ENCODE peak calls at places on chromosomes 11 and 22, in nine cellular contexts. D is uterus, V is transverse colon, G is A549, T is esophagus muscularis mucosa, Y is right lobe of liver, Q is gastrocnemius medialis, L is IMR-90, H is spleen. W is an unnamed sample.

GRCh38 chr22:43833286-43834240 is 21.5 kb upstream of the EFCAB6 start:
- DNase-seq in H (peak), V (no peak), T (no peak), D (no peak), Q (no peak), L (no peak), Y (no peak), G (no peak), W (no peak)

GRCh38 chr11:123264431-123264780 is 69.4 kb upstream of the CLMP start:
- DNase-seq in G (no peak), T (no peak), H (no peak), Y (no peak), Q (no peak), L (no peak), V (no peak), D (no peak), W (no peak)

GRCh38 chr11:60625262-60625661 is 74.2 kb upstream of the MS4A8 start:
- DNase-seq in T (no peak), G (no peak), Y (no peak), D (no peak), L (peak), Q (no peak), H (no peak), V (no peak), W (no peak)

GRCh38 chr11:76669901-76670474 is 559 bp downstream of the LRRC32 start:
- DNase-seq in D (peak), H (peak), T (no peak), V (no peak), Y (peak), L (peak), Q (no peak), G (no peak), W (peak)

GRCh38 chr11:64353101-64353738 is 5.7 kb upstream of the RPS6KA4 start:
- DNase-seq in H (no peak), D (no peak), T (no peak), V (no peak), Y (peak), L (no peak), Q (no peak), G (no peak), W (no peak)

GRCh38 chr11:64754919-64755662 is 4.7 kb downstream of the PYGM start:
- DNase-seq in Y (peak), H (peak), T (no peak), D (no peak), Q (no peak), G (no peak), V (no peak), L (no peak), W (no peak)

GRCh38 chr11:32013603-32014002 is 77.3 kb upstream of the RCN1 start:
- DNase-seq in T (no peak), L (no peak), Q (no peak), H (no peak), G (no peak), Y (no peak), D (no peak), V (no peak), W (no peak)

GRCh38 chr11:102254047-102254446 is 63.2 kb upstream of the BIRC3 start:
- DNase-seq in D (no peak), T (no peak), L (no peak), V (no peak), Y (no peak), Q (no peak), H (no peak), G (peak), W (no peak)

GRCh38 chr11:69377029-69377952 is 83.3 kb downstream of the MYEOV start:
- DNase-seq in Y (no peak), V (no peak), D (no peak), L (no peak), G (no peak), Q (no peak), H (peak), T (no peak), W (no peak)

GRCh38 chr22:50583294-50583865 is 731 bp upstream of the CHKB start:
- DNase-seq in G (no peak), T (no peak), L (no peak), V (no peak), D (no peak), Y (no peak), H (peak), Q (no peak), W (no peak)

GRCh38 chr11:70142171-70142875 is 60.8 kb upstream of the FADD start:
- DNase-seq in H (no peak), D (no peak), G (peak), L (no peak), Y (no peak), V (no peak), T (no peak), Q (no peak), W (no peak)

GRCh38 chr11:117986981-117987495 is 844 bp downstream of the IL10RA start:
- DNase-seq in Q (no peak), D (no peak), H (peak), L (no peak), Y (no peak), G (no peak), V (peak), T (no peak), W (no peak)

GRCh38 chr11:129743029-129743846 is 72.4 kb upstream of the TMEM45B start:
- DNase-seq in Y (no peak), Q (no peak), D (no peak), T (no peak), G (no peak), V (no peak), H (peak), L (no peak), W (no peak)

GRCh38 chr11:79098096-79098495 is 342.7 kb downstream of the TENM4 start:
- DNase-seq in D (no peak), V (no peak), Y (no peak), H (no peak), L (no peak), Q (no peak), G (no peak), T (no peak), W (no peak)

GRCh38 chr11:56783448-56784041 is 35.0 kb upstream of the OR9G4 start:
- DNase-seq in D (no peak), T (no peak), Y (no peak), G (peak), V (no peak), H (no peak), Q (no peak), L (peak), W (no peak)

GRCh38 chr11:42049650-42050049 is 590.2 kb upstream of the LRRC4C start:
- DNase-seq in L (no peak), Q (no peak), D (no peak), T (no peak), H (no peak), Y (no peak), V (no peak), G (no peak), W (no peak)

GRCh38 chr11:130477646-130478203 is 29.3 kb downstream of the ADAMTS15 start:
- DNase-seq in T (no peak), Q (no peak), D (no peak), G (no peak), V (no peak), L (peak), H (no peak), Y (no peak), W (no peak)

GRCh38 chr11:73158356-73159051 is 16.4 kb upstream of the FCHSD2 start:
- DNase-seq in L (peak), G (no peak), Q (no peak), Y (no peak), D (no peak), V (no peak), H (peak), T (no peak), W (no peak)

GRCh38 chr22:48665286-48666010 is 1162.2 kb downstream of the BRD1 start:
- DNase-seq in Y (no peak), H (no peak), V (no peak), L (no peak), D (no peak), T (no peak), G (no peak), Q (no peak), W (peak)

GRCh38 chr11:46330887-46331652 is 16.2 kb upstream of the DGKZ start:
- DNase-seq in Y (no peak), G (no peak), V (no peak), Q (no peak), D (no peak), L (no peak), T (no peak), H (no peak), W (no peak)

GRCh38 chr11:65213322-65214211 is 31.8 kb downstream of the CAPN1 start:
- DNase-seq in D (no peak), H (peak), Q (no peak), T (no peak), L (peak), Y (no peak), V (no peak), G (no peak), W (no peak)

GRCh38 chr11:76674517-76675400 is 4.2 kb upstream of the LRRC32 start:
- DNase-seq in L (no peak), G (no peak), V (no peak), T (no peak), H (no peak), Y (no peak), D (no peak), Q (no peak), W (no peak)

GRCh38 chr11:75980031-75980430 is 165.0 kb downstream of the UVRAG start:
- DNase-seq in Q (no peak), Y (no peak), G (no peak), L (no peak), D (no peak), T (no peak), H (no peak), V (no peak), W (no peak)

GRCh38 chr11:47004595-47005033 is 68.1 kb downstream of the CSTPP1 start:
- DNase-seq in T (peak), L (peak), V (peak), Y (peak), D (peak), H (no peak), G (no peak), Q (peak), W (peak)

GRCh38 chr11:130675456-130675855 is 227.0 kb downstream of the ADAMTS15 start:
- DNase-seq in L (peak), D (peak), Q (peak), V (peak), G (no peak), Y (no peak), T (no peak), H (no peak), W (peak)

DNA sequence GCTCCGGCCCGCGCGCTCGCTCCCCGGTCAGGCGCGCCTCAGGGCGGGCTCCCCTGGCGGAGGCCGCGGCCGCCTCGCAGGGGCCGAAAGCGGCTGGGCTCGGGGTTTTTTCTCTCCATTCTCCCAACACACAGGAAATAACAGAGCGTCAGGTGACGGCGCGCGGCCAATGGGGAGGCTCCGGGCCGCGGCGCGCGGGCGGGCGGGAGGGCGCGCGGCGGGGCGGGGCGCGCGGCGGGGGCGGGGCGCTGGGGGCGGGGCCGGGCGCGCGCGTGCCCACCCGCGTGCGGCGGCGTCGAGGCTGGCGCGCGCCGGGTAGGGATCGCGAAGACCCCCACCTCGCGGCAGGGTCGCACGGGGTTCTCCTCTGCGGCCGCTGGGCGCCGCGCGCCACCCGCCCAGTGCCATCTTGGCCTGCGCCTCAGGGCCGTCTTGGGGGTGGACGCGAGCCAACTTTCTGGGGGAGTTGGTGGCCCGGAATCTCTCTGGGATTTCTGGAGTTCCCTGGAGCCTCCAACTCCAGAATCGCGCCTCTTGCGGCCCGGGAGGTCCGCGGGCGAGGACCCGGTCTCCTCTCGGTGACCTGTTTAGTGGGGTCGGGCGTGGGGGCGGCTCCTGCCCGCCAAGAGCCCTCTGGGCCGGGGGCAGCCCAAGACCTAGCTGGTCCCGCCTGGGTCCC is at the start of gene TCF20:
- DNase-seq in Q (peak), G (peak), L (peak), V (peak), T (no peak), H (peak), D (peak), Y (peak), W (peak)
- TF ChIP-seq POLR2A in Q (no peak), G (peak), L (no peak), V (no peak), T (no peak), H (no peak), D (no peak), Y (no peak), W (no peak)

GRCh38 chr22:20979940-20980453 is 2.1 kb upstream of the LZTR1 start:
- DNase-seq in L (no peak), Y (no peak), Q (no peak), G (no peak), T (no peak), D (no peak), V (no peak), H (no peak), W (no peak)
- H3K27ac ChIP-seq in L (no peak), Y (no peak), Q (no peak), G (no peak), T (peak), D (no peak), V (peak), H (no peak), W (no peak)

GRCh38 chr22:25085930-25086901 is 113.4 kb upstream of the CRYBB3 start:
- DNase-seq in D (peak), V (no peak), Q (no peak), Y (no peak), G (no peak), H (no peak), T (no peak), L (no peak), W (peak)
- TF ChIP-seq POLR2A in D (no peak), V (no peak), Q (no peak), Y (no peak), G (no peak), H (no peak), T (no peak), L (no peak), W (no peak)

DNA sequence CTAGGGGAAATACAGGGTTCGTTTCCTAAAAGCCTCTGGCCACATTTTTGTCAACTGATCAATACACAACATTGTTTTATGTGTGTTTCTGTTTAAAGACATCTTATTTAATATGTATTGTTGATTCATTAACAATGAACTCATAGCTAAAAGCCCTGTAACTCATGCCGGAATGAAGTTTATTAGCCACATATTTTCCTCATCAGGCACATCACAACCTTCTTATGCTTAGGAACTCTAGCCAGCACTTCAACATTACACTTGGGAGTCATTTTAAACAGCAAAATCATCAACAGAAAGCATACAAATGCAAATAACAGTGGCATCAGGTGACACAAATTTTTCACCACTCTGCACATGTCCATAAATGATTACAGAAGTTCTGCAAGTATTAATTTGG is 15.1 kb upstream of the BLID start:
- DNase-seq in D (no peak), Y (no peak), G (no peak), V (no peak), H (no peak), T (no peak), L (no peak), Q (no peak), W (no peak)
- H3K27ac ChIP-seq in D (no peak), Y (no peak), G (no peak), V (no peak), H (no peak), T (no peak), L (no peak), Q (no peak), W (no peak)

DNA sequence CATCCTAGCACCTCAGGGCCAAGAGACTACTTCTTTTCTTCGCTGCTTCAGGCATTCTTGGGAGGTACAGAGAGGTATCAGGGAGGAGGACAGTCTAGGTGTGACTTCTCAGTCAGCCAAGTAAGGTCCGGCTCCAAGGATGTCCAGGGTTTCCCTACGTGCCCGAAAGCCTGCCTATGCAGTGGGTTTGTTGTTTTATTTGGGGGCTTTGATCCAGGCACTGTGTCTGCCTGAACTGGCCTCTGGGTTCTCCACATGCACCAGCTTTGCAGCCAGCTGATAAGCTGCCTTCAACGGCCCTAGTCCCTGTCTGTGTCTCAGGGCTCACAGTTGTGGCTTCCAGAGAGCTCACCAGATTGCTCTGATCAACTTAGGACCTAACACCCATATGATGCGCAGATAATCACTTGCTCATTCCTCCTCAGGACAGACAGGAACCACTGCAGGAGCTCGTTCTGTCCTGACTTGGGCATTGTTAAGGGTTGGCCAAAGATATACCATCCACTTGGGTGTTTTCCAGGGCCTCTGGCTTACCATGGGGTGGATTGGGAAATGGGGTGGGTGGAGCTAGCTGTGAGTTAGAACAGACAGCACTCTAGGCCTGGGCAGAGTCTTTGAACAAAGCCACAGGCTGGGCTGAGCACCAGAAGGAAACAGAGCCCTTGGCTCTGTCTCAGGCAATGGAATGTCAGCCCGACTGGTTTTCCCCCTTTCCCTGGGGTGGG is 45.5 kb upstream of the CRYBB3 start:
- DNase-seq in Q (peak), D (peak), G (no peak), V (peak), L (no peak), T (no peak), H (no peak), Y (peak), W (peak)
- TF ChIP-seq POLR2A in Q (peak), D (no peak), G (no peak), V (no peak), L (no peak), T (no peak), H (no peak), Y (no peak), W (no peak)

GRCh38 chr22:20588843-20589581 is 81.6 kb downstream of the MED15 start:
- DNase-seq in V (no peak), Y (no peak), T (no peak), Q (no peak), D (no peak), G (no peak), H (no peak), L (no peak), W (no peak)
- H3K27ac ChIP-seq in V (no peak), Y (no peak), T (no peak), Q (no peak), D (no peak), G (no peak), H (no peak), L (no peak), W (no peak)

DNA sequence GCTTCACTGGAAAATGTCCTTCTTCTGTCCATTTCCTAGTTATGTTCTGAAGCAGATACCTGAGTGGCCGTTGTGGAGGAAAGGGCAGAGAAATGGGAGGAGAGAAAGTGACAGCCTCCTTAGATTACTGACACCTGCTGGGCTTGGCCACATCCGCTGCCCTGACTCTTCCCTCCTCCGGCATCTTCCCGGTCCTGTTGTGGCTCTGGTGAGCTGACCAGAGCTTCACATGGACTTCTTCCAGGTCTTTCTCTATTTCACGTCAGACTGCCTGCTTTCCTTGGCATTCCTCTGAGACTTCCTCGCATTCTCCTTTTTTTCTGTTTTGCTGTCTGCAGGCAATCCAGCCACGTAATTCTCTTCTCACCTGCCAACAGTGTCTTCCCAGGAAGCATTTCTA is 138.7 kb upstream of the E2F8 start:
- DNase-seq in Q (no peak), D (no peak), L (peak), T (no peak), H (no peak), V (no peak), Y (no peak), G (no peak), W (no peak)
- TF ChIP-seq POLR2A in Q (no peak), D (no peak), L (no peak), T (no peak), H (no peak), V (no peak), Y (no peak), G (no peak), W (no peak)

GRCh38 chr22:25210831-25211230 is 8.6 kb upstream of the CRYBB2 start:
- DNase-seq in G (no peak), T (no peak), D (no peak), V (no peak), Y (no peak), H (no peak), Q (no peak), L (no peak), W (no peak)

GRCh38 chr22:25208743-25209505 is 9.3 kb downstream of the CRYBB3 start:
- DNase-seq in Q (no peak), H (no peak), D (no peak), L (no peak), T (no peak), Y (no peak), G (no peak), V (no peak), W (no peak)

GRCh38 chr22:25213221-25213620 is 6.2 kb upstream of the CRYBB2 start:
- DNase-seq in T (no peak), D (no peak), H (no peak), G (no peak), Y (no peak), L (no peak), Q (no peak), V (no peak), W (no peak)

GRCh38 chr22:25216230-25216629 is 3.2 kb upstream of the CRYBB2 start:
- DNase-seq in V (no peak), D (no peak), Q (no peak), Y (no peak), L (no peak), H (no peak), G (no peak), T (no peak), W (no peak)

DNA sequence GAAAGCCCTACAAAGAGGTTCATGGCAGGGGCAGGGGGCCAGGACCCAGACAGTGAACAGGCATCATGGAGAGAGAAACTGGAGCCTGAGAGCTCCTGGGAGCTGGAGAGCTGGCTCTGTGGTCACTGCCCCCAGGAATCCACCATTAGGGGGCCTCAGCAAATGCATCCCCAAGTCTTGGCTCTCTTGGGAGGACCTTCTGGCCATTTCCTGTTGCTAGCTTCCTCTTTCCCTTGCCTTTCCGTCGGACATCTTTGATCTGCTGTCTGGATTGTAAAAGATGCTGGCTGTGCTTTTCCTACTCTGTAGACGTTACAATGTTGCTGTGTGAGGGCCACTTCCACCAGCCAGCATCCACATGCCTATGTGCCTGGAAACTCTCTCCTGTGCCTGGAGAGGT is 7.1 kb upstream of the CRYBB2 start:
- DNase-seq in Q (no peak), H (no peak), G (no peak), D (no peak), L (no peak), T (no peak), V (no peak), Y (no peak), W (no peak)
- H3K27ac ChIP-seq in Q (no peak), H (no peak), G (no peak), D (no peak), L (no peak), T (no peak), V (no peak), Y (no peak), W (no peak)

DNA sequence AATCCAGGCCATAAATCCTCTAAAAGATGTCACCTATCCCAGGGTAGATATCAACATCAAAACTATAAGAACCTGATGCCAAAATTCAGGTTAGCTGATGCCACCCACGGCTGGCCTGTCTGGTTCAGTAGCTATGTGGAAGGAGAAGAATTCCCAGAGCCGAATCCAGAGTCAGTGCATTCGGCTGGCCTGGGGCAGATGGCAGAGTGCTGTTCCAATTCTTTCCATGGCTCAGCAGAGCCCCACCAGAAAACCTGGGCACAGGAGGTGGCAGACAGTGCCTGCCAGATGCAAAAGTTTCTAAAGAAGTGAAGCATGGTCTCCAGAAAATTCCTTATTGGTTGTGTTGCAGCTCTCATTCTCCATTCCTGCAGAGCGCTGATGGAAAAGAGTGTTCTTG is 19.9 kb upstream of the OR8B8 start:
- DNase-seq in Y (no peak), G (no peak), Q (no peak), L (no peak), V (no peak), T (no peak), D (no peak), H (peak), W (no peak)
- TF ChIP-seq POLR2A in Y (no peak), G (no peak), Q (no peak), L (no peak), V (no peak), T (no peak), D (no peak), H (no peak), W (no peak)

W was measured in heart left ventricle.